ENCODE peak calls at places on chromosomes 2 and 18, in nine cellular contexts. N is NCI-H524; O is fibroblast of mammary gland; F is T follicular helper cell; D is NCI-H2081; X is mucosa of descending colon; J is stimulated activated naive B cell treated with anti-CD40 and anti-IgM and Interleukin-4, amounts not matched to agents 10 μg/mL and 1 μg/mL and 100 μg/mL, for 72 hours; A is K562; R is head of caudate nucleus. B is an unnamed sample.

GRCh38 chr2:125318740-125319139 is 1293.7 kb downstream of the CNTNAP5 start:
- DNase-seq in X (no peak), A (no peak), N (no peak), F (no peak), O (no peak), D (no peak), R (no peak), J (no peak), B (no peak)

GRCh38 chr2:26595146-26595545 is 46.0 kb downstream of the CIB4 start:
- DNase-seq in O (no peak), J (no peak), X (peak), N (no peak), F (no peak), A (no peak), R (no peak), D (no peak), B (no peak)

GRCh38 chr18:7870855-7871254 is 303.7 kb downstream of the PTPRM start:
- DNase-seq in O (peak), J (no peak), R (no peak), F (no peak), D (no peak), X (no peak), N (no peak), A (no peak), B (no peak)

GRCh38 chr2:202187570-202187969 is 50.8 kb downstream of the SUMO1 start:
- DNase-seq in X (no peak), O (no peak), D (no peak), R (no peak), A (no peak), J (no peak), N (no peak), F (no peak), B (no peak)

GRCh38 chr2:187481543-187481942 is 33.5 kb upstream of the CALCRL start:
- DNase-seq in J (no peak), X (no peak), O (no peak), R (no peak), D (no peak), A (no peak), F (no peak), N (no peak), B (no peak)

GRCh38 chr2:128424806-128425205 is 106.1 kb upstream of the HS6ST1 start:
- DNase-seq in J (no peak), X (no peak), R (no peak), A (no peak), O (no peak), N (no peak), D (no peak), F (no peak), B (no peak)

GRCh38 chr2:153477641-153478288 is 797 bp downstream of the RPRM start:
- DNase-seq in X (no peak), A (no peak), J (no peak), F (no peak), O (no peak), R (no peak), D (peak), N (peak), B (peak)

GRCh38 chr2:145350011-145350410 is 830.1 kb upstream of the ZEB2 start:
- DNase-seq in N (no peak), X (no peak), A (no peak), F (no peak), D (no peak), O (peak), J (no peak), R (no peak), B (peak)

GRCh38 chr2:114111329-114111728 is 221.4 kb downstream of the ACTR3 start:
- DNase-seq in X (no peak), A (no peak), R (no peak), O (no peak), D (no peak), N (no peak), F (no peak), J (no peak), B (no peak)

GRCh38 chr2:218036371-218036770 is 32.7 kb upstream of the RUFY4 start:
- DNase-seq in F (no peak), O (no peak), D (no peak), R (no peak), X (no peak), A (no peak), N (no peak), J (no peak), B (no peak)

GRCh38 chr18:47838396-47838795 is 92.1 kb downstream of the SMAD2 start:
- DNase-seq in F (no peak), N (no peak), A (no peak), J (no peak), D (no peak), R (no peak), X (no peak), O (no peak), B (no peak)

GRCh38 chr2:131673400-131674173 is 145.9 kb downstream of the CCDC74A start:
- DNase-seq in O (peak), X (peak), D (peak), F (no peak), J (peak), N (peak), A (peak), R (peak), B (peak)

GRCh38 chr2:1552611-1553010 is 139.3 kb downstream of the TPO start:
- DNase-seq in X (no peak), F (no peak), J (no peak), N (no peak), R (no peak), D (no peak), A (no peak), O (no peak), B (no peak)

GRCh38 chr2:43317680-43318079 is 91.3 kb upstream of the ZFP36L2 start:
- DNase-seq in J (no peak), O (no peak), X (no peak), D (no peak), A (no peak), R (no peak), N (no peak), F (no peak), B (no peak)

GRCh38 chr2:234571620-234572407 is 74.9 kb upstream of the ARL4C start:
- DNase-seq in A (no peak), D (no peak), R (no peak), J (peak), O (no peak), X (no peak), N (no peak), F (no peak), B (no peak)

GRCh38 chr18:22434973-22435608 is 17.4 kb upstream of the CTAGE1 start:
- DNase-seq in O (peak), R (no peak), X (no peak), D (no peak), N (peak), F (no peak), J (no peak), A (no peak), B (peak)

GRCh38 chr2:42653908-42654445 is 85.5 kb downstream of the MTA3 start:
- DNase-seq in A (no peak), J (no peak), R (no peak), F (no peak), D (no peak), O (no peak), N (no peak), X (no peak), B (no peak)

GRCh38 chr2:184346338-184346862 is 251.9 kb upstream of the ZNF804A start:
- DNase-seq in O (no peak), F (no peak), N (no peak), R (no peak), A (no peak), J (no peak), D (no peak), X (no peak), B (no peak)

GRCh38 chr2:240293865-240294461 is 141.5 kb upstream of the GPC1 start:
- DNase-seq in R (no peak), J (no peak), O (no peak), N (peak), F (no peak), X (no peak), D (no peak), A (no peak), B (no peak)

GRCh38 chr2:2849464-2850217 is 518.6 kb upstream of the MYT1L start:
- DNase-seq in R (no peak), J (no peak), A (no peak), O (no peak), F (no peak), X (no peak), D (no peak), N (peak), B (no peak)

GRCh38 chr2:226898925-226899324 is 63.1 kb downstream of the RHBDD1 start:
- DNase-seq in A (no peak), X (no peak), N (peak), D (no peak), F (no peak), O (no peak), J (no peak), R (no peak), B (no peak)

GRCh38 chr2:18404708-18405107 is 155.7 kb downstream of the RDH14 start:
- DNase-seq in N (peak), O (no peak), A (peak), R (no peak), J (no peak), D (no peak), X (no peak), F (no peak), B (no peak)

GRCh38 chr2:132439703-132440398 is 23.2 kb downstream of the GPR39 start:
- DNase-seq in J (no peak), D (peak), A (no peak), O (peak), X (no peak), R (no peak), N (no peak), F (no peak), B (peak)

GRCh38 chr18:25058520-25058919 is 293.4 kb downstream of the ZNF521 start:
- DNase-seq in O (no peak), F (no peak), N (no peak), J (no peak), R (peak), A (no peak), X (peak), D (no peak), B (no peak)

GRCh38 chr2:222142027-222142426 is 156.8 kb downstream of the PAX3 start:
- DNase-seq in O (no peak), D (no peak), F (no peak), X (no peak), A (no peak), R (no peak), N (no peak), J (no peak), B (no peak)

GRCh38 chr2:39529836-39530235 is 92.8 kb upstream of the MAP4K3 start:
- DNase-seq in A (no peak), N (no peak), F (no peak), O (no peak), J (no peak), X (no peak), R (no peak), D (no peak), B (no peak)

GRCh38 chr2:218679119-218679518 is 7.2 kb downstream of the STK36 start:
- DNase-seq in N (no peak), A (peak), R (no peak), O (peak), D (no peak), F (no peak), J (no peak), X (no peak), B (no peak)

GRCh38 chr18:4454548-4455112 is 477 bp downstream of the DLGAP1 start:
- DNase-seq in R (peak), N (peak), O (no peak), F (no peak), J (no peak), D (no peak), A (no peak), X (no peak), B (no peak)

GRCh38 chr2:100381240-100381639 is 36.2 kb downstream of the CHST10 start:
- DNase-seq in D (peak), J (peak), O (peak), F (peak), A (peak), X (no peak), R (peak), N (peak), B (peak)

GRCh38 chr18:26617151-26617554 is 68.8 kb upstream of the KCTD1 start:
- DNase-seq in X (no peak), O (peak), D (no peak), N (no peak), J (no peak), A (no peak), R (no peak), F (no peak), B (peak)

GRCh38 chr2:163593941-163594340 is 141.9 kb downstream of the FIGN start:
- DNase-seq in X (no peak), O (no peak), A (no peak), R (no peak), N (peak), D (peak), F (no peak), J (no peak), B (no peak)

GRCh38 chr18:24426073-24426397 is 435 bp upstream of the IMPACT start:
- DNase-seq in F (no peak), X (no peak), O (no peak), N (no peak), A (no peak), R (no peak), J (no peak), D (no peak), B (no peak)

GRCh38 chr2:188089896-188090295 is 201.8 kb upstream of the GULP1 start:
- DNase-seq in R (no peak), J (no peak), N (peak), X (no peak), D (peak), A (no peak), F (no peak), O (peak), B (no peak)

GRCh38 chr2:10785260-10785659 is 27.3 kb downstream of the PDIA6 start:
- DNase-seq in D (no peak), O (no peak), X (no peak), R (no peak), J (no peak), A (no peak), F (no peak), N (no peak), B (peak)

B was measured in osteoblast.